ENCODE peak calls at places on chromosomes 4 and X, in six cellular contexts. R is K562, A is stomach, I is adrenal gland, F is suprapubic skin, H is aorta. X is an unnamed sample.

GRCh38 chr4:165560941-165561340 is 182.1 kb downstream of the CPE start:
- DNase-seq in R (no peak), A (no peak), I (no peak), F (no peak), H (no peak), X (no peak)

GRCh38 chr4:176437756-176438155 is 118.0 kb downstream of the SPCS3 start:
- DNase-seq in R (no peak), A (no peak), I (no peak), F (no peak), H (no peak), X (no peak)

GRCh38 chr4:71449878-71450277 is 111.1 kb downstream of the SLC4A4 start:
- DNase-seq in R (no peak), A (no peak), I (no peak), F (no peak), H (no peak), X (no peak)

GRCh38 chrX:8913665-8914409 is 112.7 kb upstream of the FAM9A start:
- DNase-seq in R (no peak), A (no peak), I (peak; percentile 27), F (no peak), H (peak; percentile 48), X (no peak)

GRCh38 chr4:13328591-13328990 is 155.5 kb downstream of the RAB28 start:
- DNase-seq in R (no peak), A (no peak), I (no peak), F (no peak), H (no peak), X (no peak)

GRCh38 chr4:179417357-179417756 is 1975.1 kb upstream of the AGA start:
- DNase-seq in R (no peak), A (no peak), I (no peak), F (no peak), H (no peak), X (no peak)

GRCh38 chr4:153668647-153669046 is 15.4 kb upstream of the TLR2 start:
- DNase-seq in R (no peak), A (no peak), I (no peak), F (no peak), H (no peak), X (no peak)

GRCh38 chr4:8593268-8594096 is 917 bp downstream of the CPZ start:
- DNase-seq in R (no peak), A (no peak), I (no peak), F (no peak), H (no peak), X (peak; percentile 65)

GRCh38 chr4:123554263-123554662 is 157.7 kb downstream of the SPRY1 start:
- DNase-seq in R (no peak), A (no peak), I (no peak), F (no peak), H (no peak), X (no peak)

GRCh38 chrX:69627744-69628143 is 11.8 kb downstream of the EDA start:
- DNase-seq in R (no peak), A (no peak), I (no peak), F (no peak), H (no peak), X (no peak)

GRCh38 chr4:43456383-43456782 is 563.9 kb downstream of the GRXCR1 start:
- DNase-seq in R (no peak), A (no peak), I (no peak), F (no peak), H (no peak), X (no peak)

GRCh38 chr4:21949073-21949457 is 493 bp upstream of the KCNIP4 start:
- DNase-seq in R (no peak), A (no peak), I (peak; percentile 21), F (no peak), H (no peak), X (no peak)

GRCh38 chr4:80173387-80173786 is 23.9 kb upstream of the PRDM8 start:
- DNase-seq in R (no peak), A (no peak), I (no peak), F (no peak), H (no peak), X (no peak)

GRCh38 chr4:122700178-122700725 is 32.3 kb upstream of the BBS12 start:
- DNase-seq in R (peak; percentile 57), A (no peak), I (peak; percentile 87), F (no peak), H (no peak), X (no peak)

GRCh38 chr4:174674305-174674840 is 152.1 kb upstream of the HPGD start:
- DNase-seq in R (no peak), A (no peak), I (no peak), F (no peak), H (no peak), X (no peak)

GRCh38 chrX:140509468-140510305 is 4.8 kb upstream of the SOX3 start:
- DNase-seq in R (no peak), A (no peak), I (no peak), F (no peak), H (no peak), X (no peak)

GRCh38 chr4:87865288-87865687 is 32.5 kb downstream of the MEPE start:
- DNase-seq in R (no peak), A (no peak), I (no peak), F (no peak), H (no peak), X (no peak)

GRCh38 chrX:153625271-153626024 is 21.6 kb upstream of the DUSP9 start:
- DNase-seq in R (no peak), A (no peak), I (no peak), F (no peak), H (no peak), X (peak; percentile 10)

GRCh38 chr4:161714022-161714751 is 449.6 kb downstream of the FSTL5 start:
- DNase-seq in R (no peak), A (no peak), I (no peak), F (no peak), H (no peak), X (no peak)

GRCh38 chr4:174211611-174212044 is 71.8 kb downstream of the FBXO8 start:
- DNase-seq in R (no peak), A (no peak), I (no peak), F (no peak), H (no peak), X (no peak)

GRCh38 chrX:143642426-143642825 is 6.5 kb upstream of the SLITRK4 start:
- DNase-seq in R (no peak), A (no peak), I (no peak), F (no peak), H (no peak), X (no peak)

GRCh38 chrX:49901068-49901467 is 21.3 kb upstream of the CLCN5 start:
- DNase-seq in R (no peak), A (no peak), I (no peak), F (no peak), H (no peak), X (no peak)

GRCh38 chr4:167779864-167780263 is 312.5 kb upstream of the ANXA10 start:
- DNase-seq in R (no peak), A (no peak), I (no peak), F (no peak), H (no peak), X (no peak)

GRCh38 chr4:167775374-167775773 is 317.0 kb upstream of the ANXA10 start:
- DNase-seq in R (no peak), A (no peak), I (no peak), F (no peak), H (no peak), X (no peak)

GRCh38 chr4:167774646-167775045 is 317.7 kb upstream of the ANXA10 start:
- DNase-seq in R (no peak), A (no peak), I (no peak), F (no peak), H (no peak), X (no peak)

DNA sequence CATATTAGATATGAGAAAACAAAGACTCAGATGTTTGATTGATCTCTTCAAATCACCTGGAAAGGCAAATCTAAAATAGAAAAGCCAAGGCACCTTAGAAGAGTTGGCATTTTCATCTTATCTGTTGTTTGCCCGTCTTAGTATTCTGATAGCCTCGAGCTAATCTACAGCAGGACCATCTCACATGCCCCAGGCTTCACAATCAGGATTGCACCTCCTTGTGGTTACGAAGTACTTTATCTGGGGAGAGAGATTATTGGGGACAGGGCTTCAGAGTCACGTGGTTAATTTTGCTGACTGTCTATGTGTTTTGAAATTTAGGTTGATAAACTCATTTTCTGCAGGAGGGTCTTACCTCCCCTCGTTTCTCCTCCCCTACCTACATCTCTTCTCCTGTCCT is 313.1 kb upstream of the ANXA10 start:
- DNase-seq in R (no peak), A (no peak), I (no peak), F (no peak), H (no peak), X (no peak)
- H3K4me3 ChIP-seq in R (no peak overlapping the region), A (no peak overlapping the region), I (no peak overlapping the region), F (no peak overlapping the region), H (no peak overlapping the region), X (no peak overlapping the region)

GRCh38 chr4:157315968-157316367 is 95.4 kb downstream of the GRIA2 start:
- DNase-seq in R (no peak), A (no peak), I (no peak), F (no peak), H (no peak), X (no peak)

GRCh38 chr4:157314906-157315305 is 94.4 kb downstream of the GRIA2 start:
- DNase-seq in R (no peak), A (no peak), I (no peak), F (no peak), H (no peak), X (no peak)

GRCh38 chr4:157312702-157313101 is 92.2 kb downstream of the GRIA2 start:
- DNase-seq in R (no peak), A (no peak), I (no peak), F (no peak), H (no peak), X (no peak)
- H3K4me1 ChIP-seq in R (no peaks in the 10 kb centered on the region), A (no peaks in the 10 kb centered on the region), I (no peaks in the 10 kb centered on the region), F (no peaks in the 10 kb centered on the region), H (no peaks in the 10 kb centered on the region), X (peaks cover 3% of the 10 kb centered on the region)

GRCh38 chrX:20237864-20238263 is 28.8 kb downstream of the RPS6KA3 start:
- DNase-seq in R (no peak), A (no peak), I (no peak), F (no peak), H (no peak), X (no peak)

GRCh38 chrX:20240201-20240600 is 26.5 kb downstream of the RPS6KA3 start:
- DNase-seq in R (no peak), A (no peak), I (no peak), F (no peak), H (no peak), X (no peak)

GRCh38 chrX:20231598-20231997 is 35.1 kb downstream of the RPS6KA3 start:
- DNase-seq in R (no peak), A (no peak), I (no peak), F (no peak), H (no peak), X (no peak)

GRCh38 chrX:20233336-20233735 is 33.4 kb downstream of the RPS6KA3 start:
- DNase-seq in R (no peak), A (no peak), I (no peak), F (no peak), H (no peak), X (no peak)

DNA sequence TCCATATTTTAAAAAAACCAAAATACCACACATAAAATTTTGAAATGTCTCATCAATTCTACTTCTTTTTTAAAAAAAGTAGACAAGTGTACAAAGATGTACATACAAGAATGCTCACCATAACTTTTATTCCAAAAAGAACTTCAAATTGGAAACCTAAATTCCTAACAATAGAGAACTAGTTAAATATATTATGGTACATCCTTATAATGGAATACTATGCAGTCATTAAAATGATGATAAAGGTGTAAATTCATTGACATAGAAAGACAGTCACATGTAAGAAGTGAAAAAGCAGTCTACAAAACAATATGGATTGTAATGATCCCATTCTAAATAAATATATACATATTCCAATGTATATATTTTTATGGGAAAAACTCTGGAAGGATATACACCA is 31.0 kb downstream of the RPS6KA3 start:
- DNase-seq in R (no peak), A (no peak), I (no peak), F (no peak), H (no peak), X (no peak)
- H3K27ac ChIP-seq in R (no peak overlapping the region), A (no peak overlapping the region), I (no peak overlapping the region), F (no peak overlapping the region), H (no peak overlapping the region), X (no peak overlapping the region)

GRCh38 chr4:150582881-150583286 is 933 bp downstream of the MAB21L2 start:
- DNase-seq in R (no peak), A (no peak), I (no peak), F (no peak), H (no peak), X (no peak)
- H3K4me3 ChIP-seq in R (no peak overlapping the region), A (peak overlapping the region; percentile 38), I (peak overlapping the region; percentile 28), F (peak overlapping the region; percentile 36), H (no peak overlapping the region), X (peak overlapping the region; percentile 2)